ENCODE peak calls at places on chromosome 22, in seven cellular contexts. One of them, this sample, is unnamed.

GRCh38 chr22:21016644-21017420 is 1.9 kb downstream of the P2RX6 start:
- DNase-seq in CD8-positive, alpha-beta T cell: no peak
- DNase-seq in HEK293T: no peak
- DNase-seq in activated CD4-positive, alpha-beta T cell treated with anti-CD3 and anti-CD28 coated beads for 48 hours: no peak
- DNase-seq in GM23338: no peak
- DNase-seq in stimulated activated CD8-positive, alpha-beta memory T cell treated with anti-CD3 and anti-CD28 coated beads, Interleukin-12 subunit alpha, Interleukin-12 subunit beta, amount 100 ng/mL, for 1 hour: no peak
- DNase-seq in Kasumi-1: no peak
- DNase-seq in this sample: no peak

GRCh38 chr22:36506637-36507517 is at the start of gene FOXRED2:
- DNase-seq in CD8-positive, alpha-beta T cell: peak; percentile 86
- DNase-seq in HEK293T: peak; percentile 99
- DNase-seq in activated CD4-positive, alpha-beta T cell treated with anti-CD3 and anti-CD28 coated beads for 48 hours: peak; percentile 92
- DNase-seq in GM23338: peak; percentile 90
- DNase-seq in stimulated activated CD8-positive, alpha-beta memory T cell treated with anti-CD3 and anti-CD28 coated beads, Interleukin-12 subunit alpha, Interleukin-12 subunit beta, amount 100 ng/mL, for 1 hour: peak; percentile 68
- DNase-seq in Kasumi-1: peak; percentile 59
- DNase-seq in this sample: peak; percentile 82

GRCh38 chr22:26681395-26681821 is 24.0 kb downstream of the MIAT start:
- DNase-seq in CD8-positive, alpha-beta T cell: no peak
- DNase-seq in HEK293T: no peak
- DNase-seq in activated CD4-positive, alpha-beta T cell treated with anti-CD3 and anti-CD28 coated beads for 48 hours: no peak
- DNase-seq in GM23338: peak; percentile 90
- DNase-seq in stimulated activated CD8-positive, alpha-beta memory T cell treated with anti-CD3 and anti-CD28 coated beads, Interleukin-12 subunit alpha, Interleukin-12 subunit beta, amount 100 ng/mL, for 1 hour: no peak
- DNase-seq in Kasumi-1: no peak
- DNase-seq in this sample: peak; percentile 30

GRCh38 chr22:22074634-22075381 is 92.2 kb upstream of the TOP3B start:
- DNase-seq in CD8-positive, alpha-beta T cell: no peak
- DNase-seq in HEK293T: no peak
- DNase-seq in activated CD4-positive, alpha-beta T cell treated with anti-CD3 and anti-CD28 coated beads for 48 hours: no peak
- DNase-seq in GM23338: no peak
- DNase-seq in stimulated activated CD8-positive, alpha-beta memory T cell treated with anti-CD3 and anti-CD28 coated beads, Interleukin-12 subunit alpha, Interleukin-12 subunit beta, amount 100 ng/mL, for 1 hour: no peak
- DNase-seq in Kasumi-1: no peak
- DNase-seq in this sample: no peak

GRCh38 chr22:40180403-40180802 is 2.7 kb downstream of the TNRC6B start:
- DNase-seq in CD8-positive, alpha-beta T cell: no peak
- DNase-seq in HEK293T: no peak
- DNase-seq in activated CD4-positive, alpha-beta T cell treated with anti-CD3 and anti-CD28 coated beads for 48 hours: no peak
- DNase-seq in GM23338: no peak
- DNase-seq in stimulated activated CD8-positive, alpha-beta memory T cell treated with anti-CD3 and anti-CD28 coated beads, Interleukin-12 subunit alpha, Interleukin-12 subunit beta, amount 100 ng/mL, for 1 hour: no peak
- DNase-seq in Kasumi-1: no peak
- DNase-seq in this sample: no peak

GRCh38 chr22:29149841-29150555 is 55.7 kb upstream of the EMID1 start:
- DNase-seq in CD8-positive, alpha-beta T cell: no peak
- DNase-seq in HEK293T: no peak
- DNase-seq in activated CD4-positive, alpha-beta T cell treated with anti-CD3 and anti-CD28 coated beads for 48 hours: no peak
- DNase-seq in GM23338: no peak
- DNase-seq in stimulated activated CD8-positive, alpha-beta memory T cell treated with anti-CD3 and anti-CD28 coated beads, Interleukin-12 subunit alpha, Interleukin-12 subunit beta, amount 100 ng/mL, for 1 hour: no peak
- DNase-seq in Kasumi-1: no peak
- DNase-seq in this sample: no peak

GRCh38 chr22:40694409-40694808 is 15.1 kb downstream of the MCHR1 start:
- DNase-seq in CD8-positive, alpha-beta T cell: no peak
- DNase-seq in HEK293T: no peak
- DNase-seq in activated CD4-positive, alpha-beta T cell treated with anti-CD3 and anti-CD28 coated beads for 48 hours: no peak
- DNase-seq in GM23338: no peak
- DNase-seq in stimulated activated CD8-positive, alpha-beta memory T cell treated with anti-CD3 and anti-CD28 coated beads, Interleukin-12 subunit alpha, Interleukin-12 subunit beta, amount 100 ng/mL, for 1 hour: no peak
- DNase-seq in Kasumi-1: peak; percentile 58
- DNase-seq in this sample: no peak

GRCh38 chr22:48496226-48496845 is 1331.3 kb downstream of the BRD1 start:
- DNase-seq in CD8-positive, alpha-beta T cell: no peak
- DNase-seq in HEK293T: no peak
- DNase-seq in activated CD4-positive, alpha-beta T cell treated with anti-CD3 and anti-CD28 coated beads for 48 hours: no peak
- DNase-seq in GM23338: no peak
- DNase-seq in stimulated activated CD8-positive, alpha-beta memory T cell treated with anti-CD3 and anti-CD28 coated beads, Interleukin-12 subunit alpha, Interleukin-12 subunit beta, amount 100 ng/mL, for 1 hour: no peak
- DNase-seq in Kasumi-1: no peak
- DNase-seq in this sample: no peak

GRCh38 chr22:17117890-17118289 is 3.3 kb downstream of the TMEM121B start:
- DNase-seq in CD8-positive, alpha-beta T cell: no peak
- DNase-seq in HEK293T: no peak
- DNase-seq in activated CD4-positive, alpha-beta T cell treated with anti-CD3 and anti-CD28 coated beads for 48 hours: no peak
- DNase-seq in GM23338: no peak
- DNase-seq in stimulated activated CD8-positive, alpha-beta memory T cell treated with anti-CD3 and anti-CD28 coated beads, Interleukin-12 subunit alpha, Interleukin-12 subunit beta, amount 100 ng/mL, for 1 hour: no peak
- DNase-seq in Kasumi-1: peak; percentile 89
- DNase-seq in this sample: no peak

GRCh38 chr22:31241200-31241599 is 29.1 kb downstream of the LIMK2 start:
- DNase-seq in CD8-positive, alpha-beta T cell: no peak
- DNase-seq in HEK293T: no peak
- DNase-seq in activated CD4-positive, alpha-beta T cell treated with anti-CD3 and anti-CD28 coated beads for 48 hours: no peak
- DNase-seq in GM23338: no peak
- DNase-seq in stimulated activated CD8-positive, alpha-beta memory T cell treated with anti-CD3 and anti-CD28 coated beads, Interleukin-12 subunit alpha, Interleukin-12 subunit beta, amount 100 ng/mL, for 1 hour: no peak
- DNase-seq in Kasumi-1: no peak
- DNase-seq in this sample: no peak

GRCh38 chr22:25030636-25031035 is 78.1 kb downstream of the KIAA1671 start:
- DNase-seq in CD8-positive, alpha-beta T cell: no peak
- DNase-seq in HEK293T: no peak
- DNase-seq in activated CD4-positive, alpha-beta T cell treated with anti-CD3 and anti-CD28 coated beads for 48 hours: no peak
- DNase-seq in GM23338: no peak
- DNase-seq in stimulated activated CD8-positive, alpha-beta memory T cell treated with anti-CD3 and anti-CD28 coated beads, Interleukin-12 subunit alpha, Interleukin-12 subunit beta, amount 100 ng/mL, for 1 hour: no peak
- DNase-seq in Kasumi-1: no peak
- DNase-seq in this sample: no peak

GRCh38 chr22:37904572-37905533 is 1.2 kb upstream of the MICALL1 start:
- DNase-seq in CD8-positive, alpha-beta T cell: no peak
- DNase-seq in HEK293T: peak; percentile 66
- DNase-seq in activated CD4-positive, alpha-beta T cell treated with anti-CD3 and anti-CD28 coated beads for 48 hours: peak; percentile 50
- DNase-seq in GM23338: peak; percentile 40
- DNase-seq in stimulated activated CD8-positive, alpha-beta memory T cell treated with anti-CD3 and anti-CD28 coated beads, Interleukin-12 subunit alpha, Interleukin-12 subunit beta, amount 100 ng/mL, for 1 hour: no peak
- DNase-seq in Kasumi-1: peak; percentile 58
- DNase-seq in this sample: peak; percentile 82

GRCh38 chr22:49967333-49968241 is 7.0 kb downstream of the PIM3 start:
- DNase-seq in CD8-positive, alpha-beta T cell: no peak
- DNase-seq in HEK293T: no peak
- DNase-seq in activated CD4-positive, alpha-beta T cell treated with anti-CD3 and anti-CD28 coated beads for 48 hours: peak; percentile 37
- DNase-seq in GM23338: no peak
- DNase-seq in stimulated activated CD8-positive, alpha-beta memory T cell treated with anti-CD3 and anti-CD28 coated beads, Interleukin-12 subunit alpha, Interleukin-12 subunit beta, amount 100 ng/mL, for 1 hour: no peak
- DNase-seq in Kasumi-1: no peak
- DNase-seq in this sample: no peak

GRCh38 chr22:44887941-44888366 is 121.9 kb downstream of the PHF21B start:
- DNase-seq in CD8-positive, alpha-beta T cell: no peak
- DNase-seq in HEK293T: no peak
- DNase-seq in activated CD4-positive, alpha-beta T cell treated with anti-CD3 and anti-CD28 coated beads for 48 hours: no peak
- DNase-seq in GM23338: no peak
- DNase-seq in stimulated activated CD8-positive, alpha-beta memory T cell treated with anti-CD3 and anti-CD28 coated beads, Interleukin-12 subunit alpha, Interleukin-12 subunit beta, amount 100 ng/mL, for 1 hour: no peak
- DNase-seq in Kasumi-1: no peak
- DNase-seq in this sample: no peak

GRCh38 chr22:49512471-49512870 is 315.2 kb downstream of the BRD1 start:
- DNase-seq in CD8-positive, alpha-beta T cell: no peak
- DNase-seq in HEK293T: no peak
- DNase-seq in activated CD4-positive, alpha-beta T cell treated with anti-CD3 and anti-CD28 coated beads for 48 hours: no peak
- DNase-seq in GM23338: no peak
- DNase-seq in stimulated activated CD8-positive, alpha-beta memory T cell treated with anti-CD3 and anti-CD28 coated beads, Interleukin-12 subunit alpha, Interleukin-12 subunit beta, amount 100 ng/mL, for 1 hour: no peak
- DNase-seq in Kasumi-1: no peak
- DNase-seq in this sample: no peak

GRCh38 chr22:43255299-43255698 is 68.4 kb upstream of the TTLL12 start:
- DNase-seq in CD8-positive, alpha-beta T cell: no peak
- DNase-seq in HEK293T: no peak
- DNase-seq in activated CD4-positive, alpha-beta T cell treated with anti-CD3 and anti-CD28 coated beads for 48 hours: no peak
- DNase-seq in GM23338: no peak
- DNase-seq in stimulated activated CD8-positive, alpha-beta memory T cell treated with anti-CD3 and anti-CD28 coated beads, Interleukin-12 subunit alpha, Interleukin-12 subunit beta, amount 100 ng/mL, for 1 hour: no peak
- DNase-seq in Kasumi-1: no peak
- DNase-seq in this sample: no peak

GRCh38 chr22:44633647-44634046 is 68.4 kb upstream of the PRR5 start:
- DNase-seq in CD8-positive, alpha-beta T cell: no peak
- DNase-seq in HEK293T: no peak
- DNase-seq in activated CD4-positive, alpha-beta T cell treated with anti-CD3 and anti-CD28 coated beads for 48 hours: no peak
- DNase-seq in GM23338: no peak
- DNase-seq in stimulated activated CD8-positive, alpha-beta memory T cell treated with anti-CD3 and anti-CD28 coated beads, Interleukin-12 subunit alpha, Interleukin-12 subunit beta, amount 100 ng/mL, for 1 hour: no peak
- DNase-seq in Kasumi-1: no peak
- DNase-seq in this sample: no peak

GRCh38 chr22:36457688-36458450 is 23.6 kb downstream of the TXN2 start:
- DNase-seq in CD8-positive, alpha-beta T cell: no peak
- DNase-seq in HEK293T: no peak
- DNase-seq in activated CD4-positive, alpha-beta T cell treated with anti-CD3 and anti-CD28 coated beads for 48 hours: no peak
- DNase-seq in GM23338: no peak
- DNase-seq in stimulated activated CD8-positive, alpha-beta memory T cell treated with anti-CD3 and anti-CD28 coated beads, Interleukin-12 subunit alpha, Interleukin-12 subunit beta, amount 100 ng/mL, for 1 hour: no peak
- DNase-seq in Kasumi-1: no peak
- DNase-seq in this sample: no peak

GRCh38 chr22:42947211-42947990 is 67.5 kb downstream of the PACSIN2 start:
- DNase-seq in CD8-positive, alpha-beta T cell: no peak
- DNase-seq in HEK293T: no peak
- DNase-seq in activated CD4-positive, alpha-beta T cell treated with anti-CD3 and anti-CD28 coated beads for 48 hours: no peak
- DNase-seq in GM23338: no peak
- DNase-seq in stimulated activated CD8-positive, alpha-beta memory T cell treated with anti-CD3 and anti-CD28 coated beads, Interleukin-12 subunit alpha, Interleukin-12 subunit beta, amount 100 ng/mL, for 1 hour: no peak
- DNase-seq in Kasumi-1: no peak
- DNase-seq in this sample: no peak

GRCh38 chr22:19984201-19984753 is 32.3 kb downstream of the ARVCF start:
- DNase-seq in CD8-positive, alpha-beta T cell: no peak
- DNase-seq in HEK293T: peak; percentile 69
- DNase-seq in activated CD4-positive, alpha-beta T cell treated with anti-CD3 and anti-CD28 coated beads for 48 hours: peak; percentile 40
- DNase-seq in GM23338: no peak
- DNase-seq in stimulated activated CD8-positive, alpha-beta memory T cell treated with anti-CD3 and anti-CD28 coated beads, Interleukin-12 subunit alpha, Interleukin-12 subunit beta, amount 100 ng/mL, for 1 hour: no peak
- DNase-seq in Kasumi-1: no peak
- DNase-seq in this sample: peak; percentile 67

GRCh38 chr22:49621601-49622210 is 206.0 kb downstream of the BRD1 start:
- DNase-seq in CD8-positive, alpha-beta T cell: no peak
- DNase-seq in HEK293T: no peak
- DNase-seq in activated CD4-positive, alpha-beta T cell treated with anti-CD3 and anti-CD28 coated beads for 48 hours: no peak
- DNase-seq in GM23338: no peak
- DNase-seq in stimulated activated CD8-positive, alpha-beta memory T cell treated with anti-CD3 and anti-CD28 coated beads, Interleukin-12 subunit alpha, Interleukin-12 subunit beta, amount 100 ng/mL, for 1 hour: no peak
- DNase-seq in Kasumi-1: no peak
- DNase-seq in this sample: no peak

GRCh38 chr22:46198274-46198673 is 47.9 kb downstream of the PPARA start:
- DNase-seq in CD8-positive, alpha-beta T cell: no peak
- DNase-seq in HEK293T: no peak
- DNase-seq in activated CD4-positive, alpha-beta T cell treated with anti-CD3 and anti-CD28 coated beads for 48 hours: no peak
- DNase-seq in GM23338: no peak
- DNase-seq in stimulated activated CD8-positive, alpha-beta memory T cell treated with anti-CD3 and anti-CD28 coated beads, Interleukin-12 subunit alpha, Interleukin-12 subunit beta, amount 100 ng/mL, for 1 hour: no peak
- DNase-seq in Kasumi-1: no peak
- DNase-seq in this sample: no peak

GRCh38 chr22:33575041-33575440 is 345.2 kb downstream of the LARGE1 start:
- DNase-seq in CD8-positive, alpha-beta T cell: no peak
- DNase-seq in HEK293T: no peak
- DNase-seq in activated CD4-positive, alpha-beta T cell treated with anti-CD3 and anti-CD28 coated beads for 48 hours: no peak
- DNase-seq in GM23338: no peak
- DNase-seq in stimulated activated CD8-positive, alpha-beta memory T cell treated with anti-CD3 and anti-CD28 coated beads, Interleukin-12 subunit alpha, Interleukin-12 subunit beta, amount 100 ng/mL, for 1 hour: no peak
- DNase-seq in Kasumi-1: no peak
- DNase-seq in this sample: no peak

GRCh38 chr22:38309614-38310517 is 7.4 kb downstream of the CSNK1E start:
- DNase-seq in CD8-positive, alpha-beta T cell: no peak
- DNase-seq in HEK293T: no peak
- DNase-seq in activated CD4-positive, alpha-beta T cell treated with anti-CD3 and anti-CD28 coated beads for 48 hours: no peak
- DNase-seq in GM23338: no peak
- DNase-seq in stimulated activated CD8-positive, alpha-beta memory T cell treated with anti-CD3 and anti-CD28 coated beads, Interleukin-12 subunit alpha, Interleukin-12 subunit beta, amount 100 ng/mL, for 1 hour: no peak
- DNase-seq in Kasumi-1: no peak
- DNase-seq in this sample: no peak

GRCh38 chr22:37241351-37242142 is 2.5 kb downstream of the RAC2 start:
- DNase-seq in CD8-positive, alpha-beta T cell: no peak
- DNase-seq in HEK293T: no peak
- DNase-seq in activated CD4-positive, alpha-beta T cell treated with anti-CD3 and anti-CD28 coated beads for 48 hours: peak; percentile 68
- DNase-seq in GM23338: no peak
- DNase-seq in stimulated activated CD8-positive, alpha-beta memory T cell treated with anti-CD3 and anti-CD28 coated beads, Interleukin-12 subunit alpha, Interleukin-12 subunit beta, amount 100 ng/mL, for 1 hour: no peak
- DNase-seq in Kasumi-1: peak; percentile 7
- DNase-seq in this sample: no peak

GRCh38 chr22:39179401-39179827 is 26.9 kb upstream of the CBX7 start:
- DNase-seq in CD8-positive, alpha-beta T cell: no peak
- DNase-seq in HEK293T: peak; percentile 7
- DNase-seq in activated CD4-positive, alpha-beta T cell treated with anti-CD3 and anti-CD28 coated beads for 48 hours: no peak
- DNase-seq in GM23338: peak; percentile 63
- DNase-seq in stimulated activated CD8-positive, alpha-beta memory T cell treated with anti-CD3 and anti-CD28 coated beads, Interleukin-12 subunit alpha, Interleukin-12 subunit beta, amount 100 ng/mL, for 1 hour: no peak
- DNase-seq in Kasumi-1: no peak
- DNase-seq in this sample: no peak

GRCh38 chr22:35576671-35577070 is 36.0 kb downstream of the RASD2 start:
- DNase-seq in CD8-positive, alpha-beta T cell: no peak
- DNase-seq in HEK293T: no peak
- DNase-seq in activated CD4-positive, alpha-beta T cell treated with anti-CD3 and anti-CD28 coated beads for 48 hours: no peak
- DNase-seq in GM23338: no peak
- DNase-seq in stimulated activated CD8-positive, alpha-beta memory T cell treated with anti-CD3 and anti-CD28 coated beads, Interleukin-12 subunit alpha, Interleukin-12 subunit beta, amount 100 ng/mL, for 1 hour: no peak
- DNase-seq in Kasumi-1: no peak
- DNase-seq in this sample: no peak

GRCh38 chr22:44363214-44363979 is 50.6 kb upstream of the SHISAL1 start:
- DNase-seq in CD8-positive, alpha-beta T cell: no peak
- DNase-seq in HEK293T: no peak
- DNase-seq in activated CD4-positive, alpha-beta T cell treated with anti-CD3 and anti-CD28 coated beads for 48 hours: no peak
- DNase-seq in GM23338: no peak
- DNase-seq in stimulated activated CD8-positive, alpha-beta memory T cell treated with anti-CD3 and anti-CD28 coated beads, Interleukin-12 subunit alpha, Interleukin-12 subunit beta, amount 100 ng/mL, for 1 hour: no peak
- DNase-seq in Kasumi-1: no peak
- DNase-seq in this sample: peak; percentile 92

GRCh38 chr22:47105085-47105484 is 342.6 kb downstream of the TBC1D22A start:
- DNase-seq in CD8-positive, alpha-beta T cell: no peak
- DNase-seq in HEK293T: no peak
- DNase-seq in activated CD4-positive, alpha-beta T cell treated with anti-CD3 and anti-CD28 coated beads for 48 hours: no peak
- DNase-seq in GM23338: no peak
- DNase-seq in stimulated activated CD8-positive, alpha-beta memory T cell treated with anti-CD3 and anti-CD28 coated beads, Interleukin-12 subunit alpha, Interleukin-12 subunit beta, amount 100 ng/mL, for 1 hour: no peak
- DNase-seq in Kasumi-1: no peak
- DNase-seq in this sample: no peak

GRCh38 chr22:32722441-32722840 is 79.1 kb upstream of the TIMP3 start:
- DNase-seq in CD8-positive, alpha-beta T cell: no peak
- DNase-seq in HEK293T: no peak
- DNase-seq in activated CD4-positive, alpha-beta T cell treated with anti-CD3 and anti-CD28 coated beads for 48 hours: no peak
- DNase-seq in GM23338: no peak
- DNase-seq in stimulated activated CD8-positive, alpha-beta memory T cell treated with anti-CD3 and anti-CD28 coated beads, Interleukin-12 subunit alpha, Interleukin-12 subunit beta, amount 100 ng/mL, for 1 hour: no peak
- DNase-seq in Kasumi-1: no peak
- DNase-seq in this sample: no peak

GRCh38 chr22:49765951-49766350 is 61.7 kb downstream of the BRD1 start:
- DNase-seq in CD8-positive, alpha-beta T cell: no peak
- DNase-seq in HEK293T: no peak
- DNase-seq in activated CD4-positive, alpha-beta T cell treated with anti-CD3 and anti-CD28 coated beads for 48 hours: peak; percentile 1
- DNase-seq in GM23338: no peak
- DNase-seq in stimulated activated CD8-positive, alpha-beta memory T cell treated with anti-CD3 and anti-CD28 coated beads, Interleukin-12 subunit alpha, Interleukin-12 subunit beta, amount 100 ng/mL, for 1 hour: no peak
- DNase-seq in Kasumi-1: no peak
- DNase-seq in this sample: no peak

GRCh38 chr22:37521236-37521739 is 2.1 kb upstream of the CARD10 start:
- DNase-seq in CD8-positive, alpha-beta T cell: no peak
- DNase-seq in HEK293T: no peak
- DNase-seq in activated CD4-positive, alpha-beta T cell treated with anti-CD3 and anti-CD28 coated beads for 48 hours: no peak
- DNase-seq in GM23338: no peak
- DNase-seq in stimulated activated CD8-positive, alpha-beta memory T cell treated with anti-CD3 and anti-CD28 coated beads, Interleukin-12 subunit alpha, Interleukin-12 subunit beta, amount 100 ng/mL, for 1 hour: no peak
- DNase-seq in Kasumi-1: no peak
- DNase-seq in this sample: no peak

GRCh38 chr22:29307658-29308147 is 1.3 kb downstream of the GAS2L1 start:
- DNase-seq in CD8-positive, alpha-beta T cell: no peak
- DNase-seq in HEK293T: no peak
- DNase-seq in activated CD4-positive, alpha-beta T cell treated with anti-CD3 and anti-CD28 coated beads for 48 hours: no peak
- DNase-seq in GM23338: no peak
- DNase-seq in stimulated activated CD8-positive, alpha-beta memory T cell treated with anti-CD3 and anti-CD28 coated beads, Interleukin-12 subunit alpha, Interleukin-12 subunit beta, amount 100 ng/mL, for 1 hour: no peak
- DNase-seq in Kasumi-1: no peak
- DNase-seq in this sample: no peak

GRCh38 chr22:37824674-37825641 is 1.8 kb downstream of the GALR3 start:
- DNase-seq in CD8-positive, alpha-beta T cell: no peak
- DNase-seq in HEK293T: no peak
- DNase-seq in activated CD4-positive, alpha-beta T cell treated with anti-CD3 and anti-CD28 coated beads for 48 hours: peak; percentile 50
- DNase-seq in GM23338: peak; percentile 82
- DNase-seq in stimulated activated CD8-positive, alpha-beta memory T cell treated with anti-CD3 and anti-CD28 coated beads, Interleukin-12 subunit alpha, Interleukin-12 subunit beta, amount 100 ng/mL, for 1 hour: no peak
- DNase-seq in Kasumi-1: no peak
- DNase-seq in this sample: no peak

GRCh38 chr22:44628856-44629255 is 73.1 kb upstream of the PRR5 start:
- DNase-seq in CD8-positive, alpha-beta T cell: no peak
- DNase-seq in HEK293T: no peak
- DNase-seq in activated CD4-positive, alpha-beta T cell treated with anti-CD3 and anti-CD28 coated beads for 48 hours: no peak
- DNase-seq in GM23338: no peak
- DNase-seq in stimulated activated CD8-positive, alpha-beta memory T cell treated with anti-CD3 and anti-CD28 coated beads, Interleukin-12 subunit alpha, Interleukin-12 subunit beta, amount 100 ng/mL, for 1 hour: no peak
- DNase-seq in Kasumi-1: no peak
- DNase-seq in this sample: no peak